ENCODE peak calls at places on chromosome 6, in six cellular contexts. O is colonic mucosa, C is BJ, F is spleen, P is IMR-90, L is RWPE2. H is an unnamed sample.

GRCh38 chr6:141562181-141562800 is 570.4 kb upstream of the GJE1 start:
- DNase-seq in L (no peak), P (no peak), O (peak; percentile 20), F (peak; percentile 74), C (no peak), H (no peak)

GRCh38 chr6:17519120-17519519 is 81.0 kb upstream of the FAM8A1 start:
- DNase-seq in P (peak; percentile 53), O (no peak), F (no peak), L (no peak), C (no peak), H (no peak)

GRCh38 chr6:89035252-89036106 is 45.1 kb upstream of the PNRC1 start:
- DNase-seq in O (peak; percentile 84), F (no peak), L (peak; percentile 98), C (peak; percentile 88), P (peak; percentile 95), H (peak; percentile 72)

GRCh38 chr6:111727798-111728197 is 122.1 kb upstream of the TRAF3IP2 start:
- DNase-seq in F (no peak), C (no peak), P (peak; percentile 20), L (no peak), O (no peak), H (peak; percentile 94)

GRCh38 chr6:92263864-92264263 is 1155.5 kb downstream of the EPHA7 start:
- DNase-seq in F (no peak), P (no peak), C (no peak), O (no peak), L (no peak), H (no peak)

GRCh38 chr6:5084787-5085637 is at the start of gene PPP1R3G:
- DNase-seq in L (no peak), O (peak; percentile 56), F (peak; percentile 79), P (peak; percentile 65), C (no peak), H (no peak)

GRCh38 chr6:30557683-30557981 is 537 bp downstream of the PRR3 start:
- DNase-seq in P (no peak), C (no peak), F (no peak), L (no peak), O (no peak), H (no peak)

GRCh38 chr6:36028088-36028886 is 679 bp downstream of the MAPK14 start:
- DNase-seq in F (peak; percentile 89), L (no peak), C (no peak), O (peak; percentile 52), P (peak; percentile 12), H (no peak)

GRCh38 chr6:163776549-163777378 is 362.2 kb downstream of the QKI start:
- DNase-seq in C (no peak), P (no peak), L (no peak), O (no peak), F (no peak), H (no peak)

GRCh38 chr6:36998723-36999466 is 6.6 kb upstream of the FGD2 start:
- DNase-seq in P (no peak), F (peak; percentile 37), L (no peak), O (no peak), C (no peak), H (no peak)

GRCh38 chr6:4788482-4788881 is 12.3 kb downstream of the CDYL start:
- DNase-seq in F (no peak), C (no peak), L (no peak), O (no peak), P (no peak), H (no peak)

GRCh38 chr6:168968228-168968627 is 285.4 kb downstream of the THBS2 start:
- DNase-seq in O (peak; percentile 23), F (no peak), C (peak; percentile 97), L (no peak), P (peak; percentile 53), H (peak; percentile 95)

GRCh38 chr6:22219916-22220315 is 76.9 kb downstream of the PRL start:
- DNase-seq in L (no peak), O (no peak), C (no peak), F (no peak), P (peak; percentile 20), H (no peak)

GRCh38 chr6:22036267-22036666 is 260.6 kb downstream of the PRL start:
- DNase-seq in F (no peak), P (peak; percentile 35), O (no peak), L (peak; percentile 68), C (no peak), H (no peak)

GRCh38 chr6:130513770-130514169 is 148.0 kb downstream of the TMEM200A start:
- DNase-seq in P (peak; percentile 65), L (no peak), O (peak; percentile 35), C (no peak), F (no peak), H (peak; percentile 92)

GRCh38 chr6:30685157-30685976 is 1.1 kb downstream of the PPP1R18 start:
- DNase-seq in P (no peak), L (no peak), F (peak; percentile 89), O (no peak), C (no peak), H (no peak)

GRCh38 chr6:150752409-150752808 is 113.1 kb upstream of the MTHFD1L start:
- DNase-seq in L (no peak), O (no peak), C (no peak), P (no peak), F (no peak), H (no peak)

GRCh38 chr6:107154131-107154906 is 39.0 kb upstream of the BEND3 start:
- DNase-seq in F (no peak), O (peak; percentile 39), L (no peak), P (no peak), C (no peak), H (no peak)

GRCh38 chr6:127291495-127291894 is 24.8 kb downstream of the RNF146 start:
- DNase-seq in L (no peak), O (no peak), C (no peak), F (no peak), P (no peak), H (no peak)

DNA sequence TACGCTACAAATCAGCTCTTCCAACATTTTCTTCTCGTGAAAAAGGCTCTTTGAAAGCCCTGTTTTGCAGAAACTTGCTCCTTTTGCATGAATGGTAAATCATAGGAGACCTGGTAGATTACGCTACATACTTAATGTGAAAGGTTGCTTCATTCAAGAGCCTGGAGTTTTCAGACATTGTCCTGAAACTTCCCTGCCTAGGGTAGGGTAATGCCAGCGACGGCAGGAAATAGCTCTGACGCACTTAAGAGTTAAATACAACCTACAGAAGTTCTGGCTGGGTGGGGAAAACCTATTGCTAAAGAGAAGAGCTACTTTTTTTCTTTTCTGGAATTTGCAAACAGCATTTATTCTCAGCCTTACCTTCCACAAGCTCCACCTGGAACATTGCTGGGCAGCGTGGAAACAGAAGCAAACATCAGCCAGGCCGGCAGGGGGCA is 144.5 kb downstream of the LPA start:
- DNase-seq in F (no peak), O (no peak), P (no peak), C (no peak), L (no peak), H (peak; percentile 12)
- TF ChIP-seq CTCF in F (peak; percentile 87), O (peak; percentile 90), P (peak; percentile 80), C (peak; percentile 94), L (peak; percentile 92), H (peak; percentile 95)

GRCh38 chr6:122998403-122998965 is 2.4 kb downstream of the CLVS2 start:
- DNase-seq in F (no peak), C (no peak), L (no peak), O (no peak), P (no peak), H (no peak)

GRCh38 chr6:123000244-123000770 is 4.3 kb downstream of the CLVS2 start:
- DNase-seq in C (no peak), L (no peak), O (no peak), F (no peak), P (no peak), H (no peak)

GRCh38 chr6:122996797-122997520 is 924 bp downstream of the CLVS2 start:
- DNase-seq in L (no peak), C (no peak), O (no peak), P (no peak), F (no peak), H (no peak)

GRCh38 chr6:122997541-122998150 is 1.6 kb downstream of the CLVS2 start:
- DNase-seq in O (no peak), C (no peak), L (no peak), P (no peak), F (no peak), H (no peak)

GRCh38 chr6:123001540-123001939 is 5.5 kb downstream of the CLVS2 start:
- DNase-seq in F (no peak), C (no peak), O (no peak), P (no peak), L (no peak), H (no peak)
- H3K4me3 ChIP-seq in F (no peak overlapping the region), C (no peak overlapping the region), O (no peak overlapping the region), P (no peak overlapping the region), L (no peak overlapping the region), H (no peak overlapping the region)

DNA sequence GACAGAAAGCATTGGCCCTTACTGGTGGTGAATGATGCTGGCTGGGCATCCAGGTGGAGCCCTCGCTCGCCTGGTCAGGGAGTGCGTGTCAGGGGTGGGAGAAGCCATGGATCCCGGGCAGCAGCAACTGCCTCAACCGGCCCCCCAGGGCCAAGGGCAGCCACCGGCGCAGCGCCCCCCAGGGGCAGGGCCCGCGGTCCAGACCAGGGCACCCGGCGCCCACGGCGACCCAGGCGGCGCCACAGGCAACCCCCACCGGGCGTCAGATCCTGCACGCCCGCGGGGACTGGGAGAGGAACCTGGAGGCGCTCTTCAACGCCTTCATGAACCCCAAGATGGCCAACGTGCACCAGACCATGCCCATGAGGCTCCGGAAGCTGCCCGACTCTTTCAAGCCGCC is 101.7 kb upstream of the SAMD5 start:
- DNase-seq in L (no peak), F (no peak), C (no peak), P (no peak), O (no peak), H (no peak)
- TF ChIP-seq CTCF in L (no peak), F (no peak), C (no peak), P (no peak), O (no peak), H (no peak)

GRCh38 chr6:83711958-83712357 is 3.1 kb upstream of the SNAP91 start:
- DNase-seq in C (no peak), L (no peak), O (no peak), F (no peak), P (no peak), H (no peak)

GRCh38 chr6:83708546-83708969 is 343 bp downstream of the SNAP91 start:
- DNase-seq in F (no peak), L (no peak), O (no peak), P (no peak), C (no peak), H (no peak)

GRCh38 chr6:83709748-83710050 is 798 bp upstream of the SNAP91 start:
- DNase-seq in L (no peak), C (no peak), O (no peak), P (no peak), F (no peak), H (no peak)

GRCh38 chr6:83707829-83708545 is 914 bp downstream of the SNAP91 start:
- DNase-seq in L (no peak), F (no peak), P (no peak), C (no peak), O (no peak), H (peak; percentile 2)

DNA sequence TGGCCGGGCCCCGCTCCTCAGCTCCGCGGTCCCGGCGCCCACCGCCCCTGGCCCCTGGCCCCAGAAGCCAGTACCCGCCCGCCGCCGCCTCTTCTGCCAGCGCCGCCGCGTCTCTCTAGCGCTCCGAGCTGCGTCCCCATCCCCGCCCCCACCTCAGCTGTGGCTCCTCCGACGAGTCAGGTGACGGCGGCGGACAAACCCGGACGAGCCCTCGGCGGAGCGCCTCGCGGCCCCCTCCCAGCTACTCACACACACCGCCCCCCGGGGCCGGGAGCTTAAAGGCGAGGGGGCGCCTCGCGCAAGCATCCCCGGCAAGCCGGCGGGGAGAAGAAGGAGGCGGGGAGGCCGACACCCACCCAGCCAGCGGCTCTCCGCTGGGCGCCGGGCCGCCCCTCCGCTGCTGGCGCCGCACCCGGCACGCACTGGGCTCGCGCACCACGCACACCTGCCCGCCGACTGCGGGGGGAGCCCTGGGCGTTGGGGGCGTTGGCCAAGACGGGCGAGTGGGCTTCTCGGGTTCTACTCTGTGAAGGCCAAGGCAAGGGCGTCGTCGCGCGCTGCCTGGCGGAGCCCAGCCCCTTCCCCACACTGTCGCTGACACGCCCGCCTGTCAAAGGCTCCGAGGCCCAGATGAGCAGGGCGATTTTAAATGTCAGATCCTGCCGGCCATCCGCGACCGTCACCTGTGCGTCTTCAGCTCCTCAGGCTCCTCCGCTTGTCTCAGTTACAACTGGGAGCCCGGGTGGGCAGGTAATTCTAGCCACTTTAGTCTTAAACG is at the start of gene SNAP91:
- DNase-seq in L (peak; percentile 51), C (no peak), O (no peak), P (no peak), F (peak; percentile 67), H (no peak)
- H3K4me3 ChIP-seq in L (peak within 1 kb of the TSS; percentile 40), C (peak within 1 kb of the TSS; percentile 36), O (peak within 1 kb of the TSS; percentile 23), P (peak within 1 kb of the TSS; percentile 34), F (peak within 1 kb of the TSS; percentile 40), H (peak within 1 kb of the TSS; percentile 56)